ENCODE peak calls at places on chromosomes 5 and 9, in ten cellular contexts. One of them, this sample, is unnamed.

GRCh38 chr9:16131269-16131668 is 578.4 kb downstream of the CCDC171 start:
- DNase-seq in T1000: no peak
- DNase-seq in activated naive CD4-positive, alpha-beta T cell treated with Interleukin-2 at 50 U/mL for 16 hours: no peak
- DNase-seq in left ventricle myocardium inferior: no peak
- DNase-seq in neural crest cell: no peak
- DNase-seq in transverse colon: no peak
- DNase-seq in stimulated activated CD8-positive, alpha-beta memory T cell treated with anti-CD3 and anti-CD28 coated beads, Interleukin-2, amount 100 ng/mL, for 48 hours: no peak
- DNase-seq in NCI-H1436 treated with DMSO at 0.1 percent for 48 hours: no peak
- DNase-seq in lung microvascular endothelial cell: no peak
- DNase-seq in iPS-NIHi11: peak; percentile 54
- DNase-seq in this sample: peak; percentile 61

GRCh38 chr5:10235350-10235749 is 14.3 kb downstream of the ATPSCKMT start:
- DNase-seq in NCI-H1436 treated with DMSO at 0.1 percent for 48 hours: no peak
- DNase-seq in lung microvascular endothelial cell: no peak
- DNase-seq in transverse colon: no peak
- DNase-seq in neural crest cell: no peak
- DNase-seq in stimulated activated CD8-positive, alpha-beta memory T cell treated with anti-CD3 and anti-CD28 coated beads, Interleukin-2, amount 100 ng/mL, for 48 hours: no peak
- DNase-seq in T1000: no peak
- DNase-seq in left ventricle myocardium inferior: no peak
- DNase-seq in iPS-NIHi11: no peak
- DNase-seq in activated naive CD4-positive, alpha-beta T cell treated with Interleukin-2 at 50 U/mL for 16 hours: no peak
- DNase-seq in this sample: peak; percentile 43

GRCh38 chr5:103035701-103036100 is 84.2 kb downstream of the GIN1 start:
- DNase-seq in transverse colon: no peak
- DNase-seq in lung microvascular endothelial cell: no peak
- DNase-seq in NCI-H1436 treated with DMSO at 0.1 percent for 48 hours: no peak
- DNase-seq in activated naive CD4-positive, alpha-beta T cell treated with Interleukin-2 at 50 U/mL for 16 hours: no peak
- DNase-seq in T1000: no peak
- DNase-seq in left ventricle myocardium inferior: no peak
- DNase-seq in stimulated activated CD8-positive, alpha-beta memory T cell treated with anti-CD3 and anti-CD28 coated beads, Interleukin-2, amount 100 ng/mL, for 48 hours: no peak
- DNase-seq in iPS-NIHi11: no peak
- DNase-seq in neural crest cell: no peak
- DNase-seq in this sample: no peak

GRCh38 chr9:120916573-120916972 is 10.0 kb downstream of the TRAF1 start:
- DNase-seq in iPS-NIHi11: no peak
- DNase-seq in activated naive CD4-positive, alpha-beta T cell treated with Interleukin-2 at 50 U/mL for 16 hours: no peak
- DNase-seq in T1000: no peak
- DNase-seq in transverse colon: no peak
- DNase-seq in lung microvascular endothelial cell: peak; percentile 52
- DNase-seq in neural crest cell: no peak
- DNase-seq in NCI-H1436 treated with DMSO at 0.1 percent for 48 hours: no peak
- DNase-seq in stimulated activated CD8-positive, alpha-beta memory T cell treated with anti-CD3 and anti-CD28 coated beads, Interleukin-2, amount 100 ng/mL, for 48 hours: no peak
- DNase-seq in left ventricle myocardium inferior: peak; percentile 71
- DNase-seq in this sample: no peak

GRCh38 chr5:135487839-135488514 is 35.8 kb upstream of the TIFAB start:
- DNase-seq in transverse colon: no peak
- DNase-seq in iPS-NIHi11: no peak
- DNase-seq in activated naive CD4-positive, alpha-beta T cell treated with Interleukin-2 at 50 U/mL for 16 hours: no peak
- DNase-seq in neural crest cell: no peak
- DNase-seq in lung microvascular endothelial cell: no peak
- DNase-seq in T1000: no peak
- DNase-seq in stimulated activated CD8-positive, alpha-beta memory T cell treated with anti-CD3 and anti-CD28 coated beads, Interleukin-2, amount 100 ng/mL, for 48 hours: no peak
- DNase-seq in NCI-H1436 treated with DMSO at 0.1 percent for 48 hours: no peak
- DNase-seq in left ventricle myocardium inferior: no peak
- DNase-seq in this sample: no peak

GRCh38 chr9:124420991-124421543 is 5.8 kb upstream of the PSMB7 start:
- DNase-seq in activated naive CD4-positive, alpha-beta T cell treated with Interleukin-2 at 50 U/mL for 16 hours: no peak
- DNase-seq in lung microvascular endothelial cell: no peak
- DNase-seq in iPS-NIHi11: no peak
- DNase-seq in stimulated activated CD8-positive, alpha-beta memory T cell treated with anti-CD3 and anti-CD28 coated beads, Interleukin-2, amount 100 ng/mL, for 48 hours: no peak
- DNase-seq in left ventricle myocardium inferior: no peak
- DNase-seq in neural crest cell: no peak
- DNase-seq in T1000: no peak
- DNase-seq in NCI-H1436 treated with DMSO at 0.1 percent for 48 hours: peak; percentile 57
- DNase-seq in transverse colon: no peak
- DNase-seq in this sample: no peak

GRCh38 chr5:93100433-93100832 is 480.6 kb downstream of the NR2F1-AS1 start:
- DNase-seq in lung microvascular endothelial cell: no peak
- DNase-seq in NCI-H1436 treated with DMSO at 0.1 percent for 48 hours: no peak
- DNase-seq in stimulated activated CD8-positive, alpha-beta memory T cell treated with anti-CD3 and anti-CD28 coated beads, Interleukin-2, amount 100 ng/mL, for 48 hours: no peak
- DNase-seq in neural crest cell: no peak
- DNase-seq in activated naive CD4-positive, alpha-beta T cell treated with Interleukin-2 at 50 U/mL for 16 hours: no peak
- DNase-seq in transverse colon: no peak
- DNase-seq in T1000: no peak
- DNase-seq in left ventricle myocardium inferior: no peak
- DNase-seq in iPS-NIHi11: no peak
- DNase-seq in this sample: peak; percentile 85

GRCh38 chr5:4905674-4906528 is 234.2 kb upstream of the ADAMTS16 start:
- DNase-seq in iPS-NIHi11: peak; percentile 23
- DNase-seq in transverse colon: peak; percentile 16
- DNase-seq in left ventricle myocardium inferior: peak; percentile 51
- DNase-seq in activated naive CD4-positive, alpha-beta T cell treated with Interleukin-2 at 50 U/mL for 16 hours: no peak
- DNase-seq in stimulated activated CD8-positive, alpha-beta memory T cell treated with anti-CD3 and anti-CD28 coated beads, Interleukin-2, amount 100 ng/mL, for 48 hours: no peak
- DNase-seq in NCI-H1436 treated with DMSO at 0.1 percent for 48 hours: no peak
- DNase-seq in neural crest cell: no peak
- DNase-seq in T1000: no peak
- DNase-seq in lung microvascular endothelial cell: no peak
- DNase-seq in this sample: no peak

GRCh38 chr5:122492675-122493074 is 180.6 kb downstream of the SNCAIP start:
- DNase-seq in left ventricle myocardium inferior: no peak
- DNase-seq in neural crest cell: no peak
- DNase-seq in activated naive CD4-positive, alpha-beta T cell treated with Interleukin-2 at 50 U/mL for 16 hours: no peak
- DNase-seq in NCI-H1436 treated with DMSO at 0.1 percent for 48 hours: no peak
- DNase-seq in stimulated activated CD8-positive, alpha-beta memory T cell treated with anti-CD3 and anti-CD28 coated beads, Interleukin-2, amount 100 ng/mL, for 48 hours: no peak
- DNase-seq in iPS-NIHi11: no peak
- DNase-seq in T1000: no peak
- DNase-seq in lung microvascular endothelial cell: no peak
- DNase-seq in transverse colon: no peak
- DNase-seq in this sample: no peak

GRCh38 chr5:15691536-15691935 is 191.6 kb downstream of the FBXL7 start:
- DNase-seq in iPS-NIHi11: no peak
- DNase-seq in stimulated activated CD8-positive, alpha-beta memory T cell treated with anti-CD3 and anti-CD28 coated beads, Interleukin-2, amount 100 ng/mL, for 48 hours: no peak
- DNase-seq in neural crest cell: no peak
- DNase-seq in T1000: no peak
- DNase-seq in NCI-H1436 treated with DMSO at 0.1 percent for 48 hours: no peak
- DNase-seq in transverse colon: no peak
- DNase-seq in lung microvascular endothelial cell: no peak
- DNase-seq in activated naive CD4-positive, alpha-beta T cell treated with Interleukin-2 at 50 U/mL for 16 hours: no peak
- DNase-seq in left ventricle myocardium inferior: no peak
- DNase-seq in this sample: peak; percentile 24

GRCh38 chr9:33234511-33235467 is 5.2 kb upstream of the SPINK4 start:
- DNase-seq in stimulated activated CD8-positive, alpha-beta memory T cell treated with anti-CD3 and anti-CD28 coated beads, Interleukin-2, amount 100 ng/mL, for 48 hours: no peak
- DNase-seq in NCI-H1436 treated with DMSO at 0.1 percent for 48 hours: no peak
- DNase-seq in T1000: no peak
- DNase-seq in transverse colon: no peak
- DNase-seq in activated naive CD4-positive, alpha-beta T cell treated with Interleukin-2 at 50 U/mL for 16 hours: no peak
- DNase-seq in left ventricle myocardium inferior: no peak
- DNase-seq in lung microvascular endothelial cell: no peak
- DNase-seq in neural crest cell: no peak
- DNase-seq in iPS-NIHi11: no peak
- DNase-seq in this sample: peak; percentile 32

GRCh38 chr5:127785098-127785927 is 82.1 kb downstream of the CCDC192 start:
- DNase-seq in neural crest cell: no peak
- DNase-seq in activated naive CD4-positive, alpha-beta T cell treated with Interleukin-2 at 50 U/mL for 16 hours: peak; percentile 8
- DNase-seq in left ventricle myocardium inferior: no peak
- DNase-seq in NCI-H1436 treated with DMSO at 0.1 percent for 48 hours: no peak
- DNase-seq in stimulated activated CD8-positive, alpha-beta memory T cell treated with anti-CD3 and anti-CD28 coated beads, Interleukin-2, amount 100 ng/mL, for 48 hours: no peak
- DNase-seq in iPS-NIHi11: no peak
- DNase-seq in T1000: peak; percentile 14
- DNase-seq in transverse colon: no peak
- DNase-seq in lung microvascular endothelial cell: no peak
- DNase-seq in this sample: peak; percentile 85

This sample was measured in fibroblast of lung.